ENCODE peak calls at places on chromosomes 3 and 15, in four cellular contexts. One of them, this sample, is unnamed. For H3K4me1 and H3K36me3, the result is how much of the 10 kb centered on the place peaks cover.

GRCh38 chr15:61151791-61152190 is 77.3 kb downstream of the RORA start:
- DNase-seq in iPS DF 6.9: no peak
- DNase-seq in IMR-90: no peak
- DNase-seq in neuronal stem cell: no peak
- DNase-seq in this sample: no peak

GRCh38 chr3:8746780-8747345 is 13.3 kb downstream of the CAV3 start:
- DNase-seq in neuronal stem cell: no peak
- DNase-seq in IMR-90: no peak
- DNase-seq in iPS DF 6.9: no peak
- DNase-seq in this sample: peak

GRCh38 chr3:129665024-129665768 is 58.7 kb upstream of the PLXND1 start:
- DNase-seq in iPS DF 6.9: no peak
- DNase-seq in IMR-90: peak
- DNase-seq in neuronal stem cell: no peak
- DNase-seq in this sample: no peak

GRCh38 chr3:71444028-71444860 is 139.3 kb downstream of the FOXP1 start:
- DNase-seq in IMR-90: peak
- DNase-seq in iPS DF 6.9: no peak
- DNase-seq in neuronal stem cell: no peak
- DNase-seq in this sample: no peak

GRCh38 chr15:51076898-51077564 is 17.7 kb downstream of the TNFAIP8L3 start:
- DNase-seq in IMR-90: no peak
- DNase-seq in neuronal stem cell: no peak
- DNase-seq in iPS DF 6.9: no peak
- DNase-seq in this sample: peak

GRCh38 chr15:31326729-31327673 is at the start of gene KLF13:
- DNase-seq in iPS DF 6.9: no peak
- DNase-seq in IMR-90: peak
- DNase-seq in neuronal stem cell: no peak
- DNase-seq in this sample: no peak

GRCh38 chr3:128547368-128547987 is 54.5 kb upstream of the GATA2 start:
- DNase-seq in neuronal stem cell: no peak
- DNase-seq in iPS DF 6.9: no peak
- DNase-seq in IMR-90: peak
- DNase-seq in this sample: peak

GRCh38 chr3:194472290-194472920 is 14.4 kb downstream of the ATP13A3 start:
- DNase-seq in neuronal stem cell: peak
- DNase-seq in IMR-90: peak
- DNase-seq in iPS DF 6.9: no peak
- DNase-seq in this sample: peak

GRCh38 chr15:58793862-58794261 is 22.8 kb downstream of the MINDY2 start:
- DNase-seq in iPS DF 6.9: no peak
- DNase-seq in neuronal stem cell: no peak
- DNase-seq in IMR-90: no peak
- DNase-seq in this sample: no peak

GRCh38 chr15:59994855-59995557 is 9.1 kb upstream of the FOXB1 start:
- DNase-seq in neuronal stem cell: peak
- DNase-seq in IMR-90: no peak
- DNase-seq in iPS DF 6.9: no peak
- DNase-seq in this sample: no peak

GRCh38 chr15:30929064-30929669 is 25.5 kb downstream of the FAN1 start:
- DNase-seq in iPS DF 6.9: no peak
- DNase-seq in neuronal stem cell: no peak
- DNase-seq in IMR-90: no peak
- DNase-seq in this sample: peak

GRCh38 chr3:62368705-62369475 is 4.5 kb downstream of the FEZF2 start:
- DNase-seq in neuronal stem cell: no peak
- DNase-seq in iPS DF 6.9: no peak
- DNase-seq in IMR-90: no peak
- DNase-seq in this sample: no peak

GRCh38 chr3:19348929-19349564 is 200.7 kb downstream of the KCNH8 start:
- DNase-seq in iPS DF 6.9: peak
- DNase-seq in neuronal stem cell: no peak
- DNase-seq in IMR-90: peak
- DNase-seq in this sample: peak

GRCh38 chr15:60021589-60022378 is 17.7 kb downstream of the FOXB1 start:
- DNase-seq in IMR-90: no peak
- DNase-seq in neuronal stem cell: no peak
- DNase-seq in iPS DF 6.9: no peak
- DNase-seq in this sample: no peak

GRCh38 chr3:151768393-151768930 is 34.7 kb downstream of the AADACL2 start:
- DNase-seq in neuronal stem cell: no peak
- DNase-seq in iPS DF 6.9: no peak
- DNase-seq in IMR-90: no peak
- DNase-seq in this sample: no peak

GRCh38 chr3:136120373-136121348 is 75.5 kb downstream of the MSL2 start:
- DNase-seq in IMR-90: peak
- DNase-seq in iPS DF 6.9: no peak
- DNase-seq in neuronal stem cell: no peak
- DNase-seq in this sample: peak

GRCh38 chr15:54159044-54159443 is 180.8 kb downstream of the UNC13C start:
- DNase-seq in neuronal stem cell: no peak
- DNase-seq in IMR-90: no peak
- DNase-seq in iPS DF 6.9: no peak
- DNase-seq in this sample: no peak

GRCh38 chr3:53159415-53160135 is 1.4 kb upstream of the PRKCD start:
- DNase-seq in iPS DF 6.9: no peak
- DNase-seq in neuronal stem cell: no peak
- DNase-seq in IMR-90: no peak
- DNase-seq in this sample: no peak

GRCh38 chr3:53160335-53160659 is 712 bp upstream of the PRKCD start:
- DNase-seq in iPS DF 6.9: no peak
- DNase-seq in IMR-90: no peak
- DNase-seq in neuronal stem cell: no peak
- DNase-seq in this sample: no peak

GRCh38 chr3:53158700-53159414 is 2.2 kb upstream of the PRKCD start:
- DNase-seq in iPS DF 6.9: no peak
- DNase-seq in neuronal stem cell: no peak
- DNase-seq in IMR-90: no peak
- DNase-seq in this sample: no peak

GRCh38 chr3:53156368-53156834 is 4.6 kb upstream of the PRKCD start:
- DNase-seq in iPS DF 6.9: no peak
- DNase-seq in neuronal stem cell: no peak
- DNase-seq in IMR-90: no peak
- DNase-seq in this sample: no peak

DNA sequence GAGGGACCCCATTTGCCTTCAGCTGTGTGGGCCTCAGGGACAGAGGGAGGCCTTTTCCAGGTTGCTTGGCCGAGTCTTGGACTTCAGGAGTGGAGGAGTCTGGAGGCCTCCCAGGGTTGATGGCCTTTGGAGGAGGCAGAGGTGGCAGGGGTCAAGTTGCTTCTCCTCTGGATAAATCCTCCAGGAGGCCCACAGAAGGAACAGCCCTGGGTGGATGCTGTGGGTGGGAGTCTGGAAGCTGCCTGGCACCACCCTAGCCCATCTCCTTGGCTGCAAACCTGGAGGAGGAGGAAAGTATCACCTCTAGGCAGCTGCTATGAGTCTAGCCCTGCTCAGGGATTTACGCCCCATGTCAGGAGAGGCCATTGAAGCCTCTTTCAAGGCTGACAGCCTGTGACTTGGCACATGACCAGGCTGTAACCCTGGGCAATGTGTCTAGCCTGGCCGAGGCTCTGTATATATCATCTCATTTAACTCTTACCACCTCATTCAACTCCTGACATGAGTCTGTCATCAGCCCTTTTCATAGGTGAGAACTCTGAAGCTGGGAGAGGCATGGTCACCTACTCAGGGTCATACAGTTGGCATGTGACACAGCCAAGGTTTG is 2.9 kb upstream of the PRKCD start:
- DNase-seq in iPS DF 6.9: no peak
- DNase-seq in IMR-90: no peak
- DNase-seq in neuronal stem cell: no peak
- DNase-seq in this sample: no peak
- H3K4me1 ChIP-seq in iPS DF 6.9: under half
- H3K4me1 ChIP-seq in IMR-90: under half
- H3K4me1 ChIP-seq in neuronal stem cell: under half
- H3K4me1 ChIP-seq in this sample: under half

DNA sequence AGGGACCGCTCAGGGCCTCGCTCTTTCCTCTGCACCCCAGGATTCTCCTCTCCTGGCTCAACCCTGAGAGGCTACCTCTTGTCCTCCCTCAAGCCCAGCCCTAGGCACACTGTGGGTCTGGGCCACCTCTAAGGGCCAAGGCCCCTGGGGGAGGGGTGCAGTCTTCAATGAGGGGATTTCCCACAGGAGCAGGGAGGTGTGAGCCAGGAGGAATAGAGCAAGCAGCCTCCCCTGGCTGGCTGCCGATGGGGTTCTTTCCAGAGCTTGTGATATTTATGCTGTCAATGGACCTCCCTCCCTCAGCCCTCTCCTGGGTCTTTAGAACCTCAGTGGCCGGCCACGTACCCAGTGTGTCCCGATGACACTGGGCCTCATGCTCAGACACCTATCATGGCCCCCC is 99.5 kb upstream of the RPL32 start:
- DNase-seq in IMR-90: no peak
- DNase-seq in iPS DF 6.9: no peak
- DNase-seq in neuronal stem cell: no peak
- DNase-seq in this sample: no peak
- H3K36me3 ChIP-seq in IMR-90: under half
- H3K36me3 ChIP-seq in iPS DF 6.9: under half
- H3K36me3 ChIP-seq in neuronal stem cell: half or more
- H3K36me3 ChIP-seq in this sample: under half

DNA sequence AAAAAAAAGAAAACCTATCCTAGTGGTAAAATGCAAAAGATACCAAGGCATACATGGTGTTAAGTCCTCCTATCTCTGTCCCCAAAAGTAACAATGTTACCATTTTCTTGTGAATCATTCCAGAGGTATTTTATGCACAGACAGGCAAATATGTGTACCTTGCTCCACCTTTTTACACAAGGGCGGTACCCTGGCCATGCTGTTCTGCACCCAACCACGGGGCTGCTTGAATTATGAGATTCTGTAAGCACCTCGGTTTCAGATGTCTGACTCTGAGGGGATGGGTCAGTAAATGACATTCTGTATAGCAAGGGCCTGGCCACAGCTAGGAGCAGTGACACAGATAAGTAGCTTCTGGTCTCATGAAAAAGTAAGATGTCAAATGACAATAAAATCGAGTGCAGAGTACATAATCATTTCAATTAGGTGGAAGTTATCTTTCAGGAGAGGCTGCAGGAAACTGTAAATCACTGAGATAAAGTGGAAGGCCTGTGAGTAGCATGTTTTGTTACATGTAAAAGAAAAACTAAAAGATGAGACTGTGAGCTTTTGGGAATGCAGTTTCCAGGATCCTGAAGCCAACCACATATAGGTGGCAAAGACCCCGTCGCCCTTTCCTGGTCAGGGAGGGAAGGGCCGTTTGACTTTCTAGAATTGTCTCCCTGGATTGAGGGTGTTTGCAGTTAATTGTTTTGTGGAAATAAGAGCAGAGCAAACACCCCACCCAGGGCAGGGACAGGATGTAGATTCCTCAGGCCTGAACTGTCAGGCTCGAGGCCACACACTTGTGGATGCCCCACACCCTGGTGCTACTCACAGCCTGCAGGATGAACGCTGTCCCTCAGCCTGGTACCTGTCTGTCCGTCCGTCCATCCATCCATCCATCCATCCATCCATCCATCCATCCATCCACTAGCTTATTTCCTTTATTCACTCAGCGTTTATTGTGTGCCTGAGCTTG is 30.2 kb upstream of the FLNB start:
- DNase-seq in iPS DF 6.9: no peak
- DNase-seq in neuronal stem cell: no peak
- DNase-seq in IMR-90: no peak
- DNase-seq in this sample: no peak
- H3K4me1 ChIP-seq in iPS DF 6.9: under half
- H3K4me1 ChIP-seq in neuronal stem cell: under half
- H3K4me1 ChIP-seq in IMR-90: under half
- H3K4me1 ChIP-seq in this sample: under half

GRCh38 chr3:113717818-113718217 is 21.4 kb upstream of the USF3 start:
- DNase-seq in neuronal stem cell: no peak
- DNase-seq in IMR-90: no peak
- DNase-seq in iPS DF 6.9: no peak
- DNase-seq in this sample: no peak

GRCh38 chr3:113717308-113717707 is 20.9 kb upstream of the USF3 start:
- DNase-seq in neuronal stem cell: no peak
- DNase-seq in IMR-90: no peak
- DNase-seq in iPS DF 6.9: no peak
- DNase-seq in this sample: no peak

GRCh38 chr3:113719294-113719693 is 22.9 kb upstream of the USF3 start:
- DNase-seq in iPS DF 6.9: no peak
- DNase-seq in IMR-90: no peak
- DNase-seq in neuronal stem cell: no peak
- DNase-seq in this sample: no peak

DNA sequence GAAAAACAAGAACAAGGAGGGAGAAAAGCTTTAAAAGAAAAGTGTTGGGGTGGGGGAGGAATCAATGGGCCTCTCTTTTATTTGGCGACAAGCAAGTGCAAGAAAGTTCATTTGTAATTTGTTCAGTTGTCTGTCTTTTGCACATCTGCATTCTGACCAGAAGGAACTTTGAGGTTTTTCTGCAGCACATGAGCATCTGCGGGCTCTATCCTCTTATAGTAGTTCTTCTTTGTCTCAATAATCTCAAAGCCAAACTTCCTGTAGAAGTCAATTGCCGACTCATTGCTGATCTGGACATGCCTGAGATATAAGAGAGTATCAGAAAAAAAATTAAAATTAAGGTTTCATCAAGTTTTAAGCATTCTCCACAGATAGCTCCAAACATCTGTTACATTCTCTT is 24.4 kb downstream of the NAA50 start:
- DNase-seq in iPS DF 6.9: no peak
- DNase-seq in IMR-90: no peak
- DNase-seq in neuronal stem cell: no peak
- DNase-seq in this sample: no peak
- H3K36me3 ChIP-seq in iPS DF 6.9: under half
- H3K36me3 ChIP-seq in IMR-90: under half
- H3K36me3 ChIP-seq in neuronal stem cell: half or more
- H3K36me3 ChIP-seq in this sample: half or more

DNA sequence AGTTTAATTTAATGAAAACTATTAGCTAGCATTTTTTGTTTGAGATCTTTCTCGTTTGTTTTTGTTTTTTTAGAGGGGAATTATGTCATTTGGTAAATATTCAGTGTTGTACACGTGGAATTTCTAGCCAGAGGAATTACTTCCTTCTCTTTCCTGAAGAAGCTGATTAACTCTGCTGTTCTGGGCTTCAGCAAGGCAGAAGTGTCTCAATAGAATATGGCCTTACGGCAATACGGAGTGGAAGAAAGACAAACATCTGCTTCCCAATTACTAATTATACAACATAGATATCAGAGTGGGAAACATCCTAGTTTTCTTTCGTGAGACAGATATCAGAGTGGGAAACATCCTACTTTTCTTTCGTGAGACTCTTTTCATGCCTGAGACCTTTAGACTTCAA is 11.9 kb downstream of the P3H2 start:
- DNase-seq in IMR-90: no peak
- DNase-seq in iPS DF 6.9: no peak
- DNase-seq in neuronal stem cell: no peak
- DNase-seq in this sample: no peak
- H3K4me1 ChIP-seq in IMR-90: under half
- H3K4me1 ChIP-seq in iPS DF 6.9: under half
- H3K4me1 ChIP-seq in neuronal stem cell: under half
- H3K4me1 ChIP-seq in this sample: under half

GRCh38 chr3:15220056-15220455 is 14.0 kb downstream of the CAPN7 start:
- DNase-seq in iPS DF 6.9: no peak
- DNase-seq in IMR-90: no peak
- DNase-seq in neuronal stem cell: no peak
- DNase-seq in this sample: no peak
- H3K36me3 ChIP-seq in iPS DF 6.9: under half
- H3K36me3 ChIP-seq in IMR-90: under half
- H3K36me3 ChIP-seq in neuronal stem cell: half or more
- H3K36me3 ChIP-seq in this sample: under half